ENCODE peak calls at places on chromosomes 5 and 9, in seven cellular contexts. One of them, this sample, is unnamed.

GRCh38 chr9:136080716-136081112 is 14.4 kb downstream of the NACC2 start:
- DNase-seq in astrocyte: no peak
- DNase-seq in NT2/D1: no peak
- DNase-seq in colonic mucosa: no peak
- DNase-seq in OCI-LY7: no peak
- DNase-seq in aorta: peak; percentile 25
- DNase-seq in CD8-positive, alpha-beta T cell: no peak
- DNase-seq in this sample: no peak

GRCh38 chr5:136159457-136159856 is 26.8 kb downstream of the SMAD5 start:
- DNase-seq in astrocyte: peak; percentile 66
- DNase-seq in colonic mucosa: no peak
- DNase-seq in OCI-LY7: peak; percentile 51
- DNase-seq in aorta: no peak
- DNase-seq in NT2/D1: no peak
- DNase-seq in CD8-positive, alpha-beta T cell: no peak
- DNase-seq in this sample: no peak

GRCh38 chr9:72065076-72065475 is 4.7 kb upstream of the C9orf57 start:
- DNase-seq in colonic mucosa: no peak
- DNase-seq in OCI-LY7: no peak
- DNase-seq in aorta: no peak
- DNase-seq in CD8-positive, alpha-beta T cell: no peak
- DNase-seq in astrocyte: no peak
- DNase-seq in NT2/D1: no peak
- DNase-seq in this sample: no peak

GRCh38 chr5:68319316-68320093 is 103.9 kb downstream of the PIK3R1 start:
- DNase-seq in aorta: no peak
- DNase-seq in OCI-LY7: no peak
- DNase-seq in NT2/D1: no peak
- DNase-seq in astrocyte: peak; percentile 77
- DNase-seq in colonic mucosa: no peak
- DNase-seq in CD8-positive, alpha-beta T cell: no peak
- DNase-seq in this sample: no peak

GRCh38 chr5:111697881-111698757 is 58.9 kb downstream of the NREP start:
- DNase-seq in CD8-positive, alpha-beta T cell: no peak
- DNase-seq in astrocyte: peak; percentile 43
- DNase-seq in colonic mucosa: no peak
- DNase-seq in OCI-LY7: peak; percentile 26
- DNase-seq in NT2/D1: no peak
- DNase-seq in aorta: no peak
- DNase-seq in this sample: no peak

GRCh38 chr5:125633523-125633922 is 789.7 kb upstream of the GRAMD2B start:
- DNase-seq in CD8-positive, alpha-beta T cell: no peak
- DNase-seq in astrocyte: no peak
- DNase-seq in colonic mucosa: no peak
- DNase-seq in OCI-LY7: no peak
- DNase-seq in aorta: no peak
- DNase-seq in NT2/D1: no peak
- DNase-seq in this sample: no peak

GRCh38 chr5:178377583-178378270 is 145.1 kb upstream of the PHYKPL start:
- DNase-seq in OCI-LY7: no peak
- DNase-seq in NT2/D1: no peak
- DNase-seq in aorta: no peak
- DNase-seq in CD8-positive, alpha-beta T cell: no peak
- DNase-seq in astrocyte: no peak
- DNase-seq in colonic mucosa: no peak
- DNase-seq in this sample: no peak

GRCh38 chr5:10590226-10591047 is 26.6 kb downstream of the ANKRD33B start:
- DNase-seq in astrocyte: peak; percentile 72
- DNase-seq in OCI-LY7: no peak
- DNase-seq in NT2/D1: peak; percentile 86
- DNase-seq in aorta: no peak
- DNase-seq in colonic mucosa: no peak
- DNase-seq in CD8-positive, alpha-beta T cell: no peak
- DNase-seq in this sample: peak; percentile 92

GRCh38 chr9:35649431-35650340 is 1.0 kb downstream of the SIT1 start:
- DNase-seq in aorta: peak; percentile 77
- DNase-seq in astrocyte: peak; percentile 8
- DNase-seq in CD8-positive, alpha-beta T cell: peak; percentile 43
- DNase-seq in NT2/D1: no peak
- DNase-seq in OCI-LY7: peak; percentile 67
- DNase-seq in colonic mucosa: no peak
- DNase-seq in this sample: no peak

GRCh38 chr5:154755361-154756202 is at the start of gene LARP1:
- DNase-seq in CD8-positive, alpha-beta T cell: peak; percentile 5
- DNase-seq in aorta: peak; percentile 67
- DNase-seq in OCI-LY7: peak; percentile 58
- DNase-seq in colonic mucosa: peak; percentile 40
- DNase-seq in astrocyte: no peak
- DNase-seq in NT2/D1: no peak
- DNase-seq in this sample: peak; percentile 30

GRCh38 chr5:92544042-92544441 is 1037.0 kb downstream of the NR2F1-AS1 start:
- DNase-seq in colonic mucosa: no peak
- DNase-seq in CD8-positive, alpha-beta T cell: no peak
- DNase-seq in NT2/D1: no peak
- DNase-seq in aorta: no peak
- DNase-seq in astrocyte: peak; percentile 31
- DNase-seq in OCI-LY7: no peak
- DNase-seq in this sample: no peak

GRCh38 chr5:131164161-131164930 is 710 bp downstream of the HINT1 start:
- DNase-seq in NT2/D1: no peak
- DNase-seq in astrocyte: peak; percentile 74
- DNase-seq in aorta: peak; percentile 84
- DNase-seq in OCI-LY7: peak; percentile 86
- DNase-seq in colonic mucosa: peak; percentile 74
- DNase-seq in CD8-positive, alpha-beta T cell: peak; percentile 57
- DNase-seq in this sample: peak; percentile 72

GRCh38 chr9:130890869-130891698 is 5.5 kb downstream of the QRFP start:
- DNase-seq in colonic mucosa: no peak
- DNase-seq in aorta: peak; percentile 38
- DNase-seq in CD8-positive, alpha-beta T cell: no peak
- DNase-seq in astrocyte: no peak
- DNase-seq in OCI-LY7: no peak
- DNase-seq in NT2/D1: no peak
- DNase-seq in this sample: no peak

GRCh38 chr9:121815556-121816448 is 164.4 kb downstream of the DAB2IP start:
- DNase-seq in OCI-LY7: no peak
- DNase-seq in aorta: no peak
- DNase-seq in CD8-positive, alpha-beta T cell: no peak
- DNase-seq in colonic mucosa: no peak
- DNase-seq in astrocyte: no peak
- DNase-seq in NT2/D1: no peak
- DNase-seq in this sample: peak; percentile 42

GRCh38 chr5:141757402-141757801 is 75.4 kb upstream of the ARAP3 start:
- DNase-seq in astrocyte: no peak
- DNase-seq in aorta: no peak
- DNase-seq in OCI-LY7: no peak
- DNase-seq in colonic mucosa: peak; percentile 37
- DNase-seq in CD8-positive, alpha-beta T cell: no peak
- DNase-seq in NT2/D1: no peak
- DNase-seq in this sample: peak; percentile 53
- H3K4me1 ChIP-seq in astrocyte: no peaks in the 10 kb centered on the region
- H3K4me1 ChIP-seq in aorta: no peaks in the 10 kb centered on the region
- H3K4me1 ChIP-seq in OCI-LY7: no peaks in the 10 kb centered on the region
- H3K4me1 ChIP-seq in colonic mucosa: no peaks in the 10 kb centered on the region
- H3K4me1 ChIP-seq in CD8-positive, alpha-beta T cell: no peaks in the 10 kb centered on the region
- H3K4me1 ChIP-seq in NT2/D1: peaks cover 18% of the 10 kb centered on the region
- H3K4me1 ChIP-seq in this sample: peaks cover 6% of the 10 kb centered on the region

GRCh38 chr9:13002740-13003139 is 227.9 kb downstream of the LURAP1L start:
- DNase-seq in astrocyte: no peak
- DNase-seq in aorta: no peak
- DNase-seq in OCI-LY7: no peak
- DNase-seq in CD8-positive, alpha-beta T cell: no peak
- DNase-seq in colonic mucosa: no peak
- DNase-seq in NT2/D1: no peak
- DNase-seq in this sample: no peak

GRCh38 chr9:12996971-12997370 is 222.2 kb downstream of the LURAP1L start:
- DNase-seq in aorta: no peak
- DNase-seq in NT2/D1: no peak
- DNase-seq in colonic mucosa: no peak
- DNase-seq in astrocyte: peak; percentile 31
- DNase-seq in OCI-LY7: no peak
- DNase-seq in CD8-positive, alpha-beta T cell: no peak
- DNase-seq in this sample: no peak

GRCh38 chr9:13001989-13002580 is 227.3 kb downstream of the LURAP1L start:
- DNase-seq in aorta: no peak
- DNase-seq in OCI-LY7: no peak
- DNase-seq in CD8-positive, alpha-beta T cell: no peak
- DNase-seq in NT2/D1: no peak
- DNase-seq in colonic mucosa: no peak
- DNase-seq in astrocyte: no peak
- DNase-seq in this sample: no peak
- H3K4me3 ChIP-seq in aorta: no peak overlapping the region
- H3K4me3 ChIP-seq in OCI-LY7: no peak overlapping the region
- H3K4me3 ChIP-seq in CD8-positive, alpha-beta T cell: no peak overlapping the region
- H3K4me3 ChIP-seq in NT2/D1: no peak overlapping the region
- H3K4me3 ChIP-seq in colonic mucosa: no peak overlapping the region
- H3K4me3 ChIP-seq in astrocyte: no peak overlapping the region
- H3K4me3 ChIP-seq in this sample: no peak overlapping the region

GRCh38 chr9:94802795-94803194 is 76.3 kb downstream of the AOPEP start:
- DNase-seq in aorta: no peak
- DNase-seq in CD8-positive, alpha-beta T cell: no peak
- DNase-seq in astrocyte: peak; percentile 88
- DNase-seq in colonic mucosa: no peak
- DNase-seq in OCI-LY7: no peak
- DNase-seq in NT2/D1: no peak
- DNase-seq in this sample: no peak
- H3K4me1 ChIP-seq in aorta: peaks cover 6% of the 10 kb centered on the region
- H3K4me1 ChIP-seq in CD8-positive, alpha-beta T cell: no peaks in the 10 kb centered on the region
- H3K4me1 ChIP-seq in astrocyte: peaks cover 46% of the 10 kb centered on the region
- H3K4me1 ChIP-seq in colonic mucosa: peaks cover 4% of the 10 kb centered on the region
- H3K4me1 ChIP-seq in OCI-LY7: peaks cover 20% of the 10 kb centered on the region
- H3K4me1 ChIP-seq in NT2/D1: no peaks in the 10 kb centered on the region
- H3K4me1 ChIP-seq in this sample: peaks cover 40% of the 10 kb centered on the region

DNA sequence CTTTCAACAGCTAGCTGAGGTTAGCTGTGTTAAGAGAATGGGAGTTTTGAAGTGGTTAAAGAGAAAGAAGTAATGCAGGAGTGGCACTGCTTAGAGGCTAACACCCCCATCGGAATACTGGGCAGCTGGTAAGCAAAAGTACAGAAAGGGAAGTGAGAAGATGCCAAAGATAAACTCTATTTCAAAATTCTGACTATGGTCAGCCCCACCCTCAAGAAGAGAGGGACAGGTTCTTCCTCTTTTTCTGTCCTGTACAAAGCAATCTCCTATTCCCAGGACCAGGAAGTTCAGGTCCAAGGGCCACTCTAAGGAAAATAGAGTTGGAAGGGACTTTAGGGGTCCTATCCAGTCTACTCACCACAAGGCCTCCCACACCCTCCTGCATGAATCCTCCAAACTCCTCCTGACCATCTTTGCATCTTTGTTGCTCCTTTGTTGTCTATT is 45.9 kb upstream of the JAK2 start:
- DNase-seq in colonic mucosa: no peak
- DNase-seq in CD8-positive, alpha-beta T cell: no peak
- DNase-seq in astrocyte: no peak
- DNase-seq in aorta: no peak
- DNase-seq in NT2/D1: no peak
- DNase-seq in OCI-LY7: peak; percentile 67
- DNase-seq in this sample: no peak
- H3K4me3 ChIP-seq in colonic mucosa: no peak overlapping the region
- H3K4me3 ChIP-seq in CD8-positive, alpha-beta T cell: no peak overlapping the region
- H3K4me3 ChIP-seq in astrocyte: no peak overlapping the region
- H3K4me3 ChIP-seq in aorta: no peak overlapping the region
- H3K4me3 ChIP-seq in NT2/D1: no peak overlapping the region
- H3K4me3 ChIP-seq in OCI-LY7: peak overlapping the region; percentile 2
- H3K4me3 ChIP-seq in this sample: no peak overlapping the region

DNA sequence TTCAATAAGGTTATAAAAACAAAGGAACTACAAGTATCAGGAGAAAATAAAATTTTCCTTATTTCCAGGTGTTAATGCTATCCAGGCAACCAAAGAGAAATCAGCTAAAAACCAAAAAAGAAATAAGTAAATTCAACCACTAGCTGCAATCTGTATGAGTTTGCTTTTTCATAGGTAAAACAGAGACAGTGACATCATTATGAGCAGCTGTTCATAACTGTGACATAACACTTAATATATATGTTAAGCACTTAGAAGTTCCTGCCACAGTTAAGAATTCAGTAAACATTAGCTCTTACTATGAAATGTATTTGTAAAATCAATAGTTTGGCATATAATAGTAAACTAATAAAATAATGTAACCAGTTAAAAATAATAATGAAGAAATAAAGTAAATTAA is 20.9 kb downstream of the P4HA2 start:
- DNase-seq in OCI-LY7: no peak
- DNase-seq in colonic mucosa: no peak
- DNase-seq in CD8-positive, alpha-beta T cell: no peak
- DNase-seq in aorta: no peak
- DNase-seq in astrocyte: no peak
- DNase-seq in NT2/D1: no peak
- DNase-seq in this sample: no peak
- H3K4me1 ChIP-seq in OCI-LY7: peaks cover 94% of the 10 kb centered on the region
- H3K4me1 ChIP-seq in colonic mucosa: no peaks in the 10 kb centered on the region
- H3K4me1 ChIP-seq in CD8-positive, alpha-beta T cell: no peaks in the 10 kb centered on the region
- H3K4me1 ChIP-seq in aorta: no peaks in the 10 kb centered on the region
- H3K4me1 ChIP-seq in astrocyte: peaks cover 31% of the 10 kb centered on the region
- H3K4me1 ChIP-seq in NT2/D1: no peaks in the 10 kb centered on the region
- H3K4me1 ChIP-seq in this sample: no peaks in the 10 kb centered on the region

GRCh38 chr5:80368666-80369270 is 39.1 kb upstream of the ZFYVE16 start:
- DNase-seq in OCI-LY7: no peak
- DNase-seq in CD8-positive, alpha-beta T cell: no peak
- DNase-seq in aorta: no peak
- DNase-seq in NT2/D1: no peak
- DNase-seq in astrocyte: no peak
- DNase-seq in colonic mucosa: no peak
- DNase-seq in this sample: no peak
- H3K4me3 ChIP-seq in OCI-LY7: no peak overlapping the region
- H3K4me3 ChIP-seq in CD8-positive, alpha-beta T cell: no peak overlapping the region
- H3K4me3 ChIP-seq in aorta: no peak overlapping the region
- H3K4me3 ChIP-seq in NT2/D1: no peak overlapping the region
- H3K4me3 ChIP-seq in astrocyte: no peak overlapping the region
- H3K4me3 ChIP-seq in colonic mucosa: no peak overlapping the region
- H3K4me3 ChIP-seq in this sample: no peak overlapping the region

This sample was measured in HAP-1.